ENCODE peak calls at places on chromosome 1, in five cellular contexts. X, H, L, K and D are unnamed samples.

GRCh38 chr1:42735056-42735455 is 5.0 kb downstream of the CLDN19 start:
- DNase-seq in X (no peak), H (no peak), L (no peak), K (no peak), D (no peak)

GRCh38 chr1:162470216-162470615 is 27.4 kb upstream of the UHMK1 start:
- DNase-seq in X (no peak), H (no peak), K (no peak), L (no peak), D (no peak)

GRCh38 chr1:193221641-193222040 is 35.2 kb upstream of the B3GALT2 start:
- DNase-seq in K (no peak), L (no peak), H (no peak), X (no peak), D (no peak)

GRCh38 chr1:205014772-205015171 is 28.2 kb upstream of the CNTN2 start:
- DNase-seq in X (no peak), L (no peak), H (no peak), K (no peak), D (no peak)

GRCh38 chr1:31120783-31121180 is 55.3 kb upstream of the PUM1 start:
- DNase-seq in L (no peak), X (no peak), K (no peak), H (no peak), D (no peak)

GRCh38 chr1:180785306-180785705 is 127.4 kb upstream of the KIAA1614 start:
- DNase-seq in X (no peak), L (no peak), K (no peak), H (no peak), D (no peak)

GRCh38 chr1:182971219-182971618 is 18.3 kb upstream of the SHCBP1L start:
- DNase-seq in K (no peak), L (no peak), X (no peak), H (no peak), D (no peak)

GRCh38 chr1:97461782-97462181 is 459.1 kb downstream of the DPYD start:
- DNase-seq in L (no peak), H (peak), K (no peak), X (no peak), D (peak)

GRCh38 chr1:27298632-27299384 is 23.2 kb upstream of the TMEM222 start:
- DNase-seq in X (no peak), L (no peak), H (no peak), K (no peak), D (no peak)

GRCh38 chr1:55402117-55402516 is 187.0 kb upstream of the USP24 start:
- DNase-seq in K (no peak), H (no peak), X (no peak), L (no peak), D (no peak)

GRCh38 chr1:247966520-247967204 is 1.6 kb downstream of the OR2AK2 start:
- DNase-seq in H (peak), L (no peak), K (no peak), X (no peak), D (no peak)

GRCh38 chr1:58883888-58884482 is 100.1 kb upstream of the JUN start:
- DNase-seq in K (no peak), H (no peak), X (no peak), L (peak), D (peak)

GRCh38 chr1:77545970-77546369 is 136.5 kb downstream of the ZZZ3 start:
- DNase-seq in X (no peak), H (no peak), K (no peak), L (no peak), D (no peak)

GRCh38 chr1:156608036-156608674 is 6.9 kb upstream of the GPATCH4 start:
- DNase-seq in H (peak), L (peak), X (peak), K (peak), D (peak)

GRCh38 chr1:76925825-76926224 is 58.5 kb downstream of the ST6GALNAC5 start:
- DNase-seq in H (no peak), X (no peak), K (no peak), L (no peak), D (no peak)

GRCh38 chr1:51192213-51192843 is 43.7 kb upstream of the RNF11 start:
- DNase-seq in H (no peak), X (peak), L (peak), K (peak), D (peak)

GRCh38 chr1:246527402-246528088 is 20.5 kb upstream of the SMYD3 start:
- DNase-seq in H (no peak), K (no peak), L (no peak), X (no peak), D (peak)

GRCh38 chr1:180433873-180434272 is 68.5 kb downstream of the ACBD6 start:
- DNase-seq in L (no peak), K (no peak), X (no peak), H (no peak), D (no peak)

GRCh38 chr1:222817529-222817928 is 2.7 kb downstream of the DISP1 start:
- DNase-seq in K (peak), L (peak), X (peak), H (no peak), D (peak)

GRCh38 chr1:222815367-222815765 is 527 bp downstream of the DISP1 start:
- DNase-seq in H (no peak), L (no peak), K (no peak), X (peak), D (no peak)

GRCh38 chr1:222811671-222812070 is 3.2 kb upstream of the DISP1 start:
- DNase-seq in H (no peak), X (no peak), K (no peak), L (no peak), D (no peak)

GRCh38 chr1:222814536-222815366 is at the start of gene DISP1:
- DNase-seq in H (peak), K (peak), X (peak), L (peak), D (peak)

DNA sequence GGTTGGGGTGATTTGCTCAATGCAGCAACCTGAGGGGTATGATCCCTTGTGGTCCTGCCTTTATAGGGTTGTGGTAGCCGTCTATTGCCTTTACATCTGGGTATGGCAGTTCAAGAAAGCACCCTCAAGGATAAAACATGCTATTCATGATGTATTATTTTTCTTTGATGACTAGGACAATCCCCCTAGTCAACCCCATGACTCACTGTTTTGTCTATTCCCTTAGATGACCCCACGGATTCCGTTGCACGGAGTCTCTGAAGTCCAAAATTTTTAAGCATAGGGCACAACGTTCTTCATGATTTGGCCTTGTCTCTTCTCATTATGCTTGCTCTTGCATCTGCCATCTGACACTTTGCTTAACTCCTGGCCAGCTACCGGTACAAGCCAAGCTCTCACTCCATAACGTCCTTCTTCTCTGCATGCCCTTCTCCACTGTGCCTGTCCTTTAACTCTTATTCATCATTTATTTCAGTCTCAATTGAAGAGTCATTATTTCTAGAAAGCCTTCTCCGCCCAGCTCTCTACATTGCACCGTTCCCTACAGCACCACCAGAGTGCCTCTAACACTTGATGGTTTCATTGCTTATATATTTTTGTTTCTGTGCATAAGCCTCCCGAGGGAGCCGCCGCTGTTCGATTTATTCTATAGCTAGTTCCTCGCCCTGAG is 838 bp upstream of the DISP1 start:
- DNase-seq in H (no peak), L (no peak), K (no peak), X (no peak), D (no peak)
- TF ChIP-seq MAX in H (no peak), L (no peak), K (no peak), X (no peak), D (no peak)

DNA sequence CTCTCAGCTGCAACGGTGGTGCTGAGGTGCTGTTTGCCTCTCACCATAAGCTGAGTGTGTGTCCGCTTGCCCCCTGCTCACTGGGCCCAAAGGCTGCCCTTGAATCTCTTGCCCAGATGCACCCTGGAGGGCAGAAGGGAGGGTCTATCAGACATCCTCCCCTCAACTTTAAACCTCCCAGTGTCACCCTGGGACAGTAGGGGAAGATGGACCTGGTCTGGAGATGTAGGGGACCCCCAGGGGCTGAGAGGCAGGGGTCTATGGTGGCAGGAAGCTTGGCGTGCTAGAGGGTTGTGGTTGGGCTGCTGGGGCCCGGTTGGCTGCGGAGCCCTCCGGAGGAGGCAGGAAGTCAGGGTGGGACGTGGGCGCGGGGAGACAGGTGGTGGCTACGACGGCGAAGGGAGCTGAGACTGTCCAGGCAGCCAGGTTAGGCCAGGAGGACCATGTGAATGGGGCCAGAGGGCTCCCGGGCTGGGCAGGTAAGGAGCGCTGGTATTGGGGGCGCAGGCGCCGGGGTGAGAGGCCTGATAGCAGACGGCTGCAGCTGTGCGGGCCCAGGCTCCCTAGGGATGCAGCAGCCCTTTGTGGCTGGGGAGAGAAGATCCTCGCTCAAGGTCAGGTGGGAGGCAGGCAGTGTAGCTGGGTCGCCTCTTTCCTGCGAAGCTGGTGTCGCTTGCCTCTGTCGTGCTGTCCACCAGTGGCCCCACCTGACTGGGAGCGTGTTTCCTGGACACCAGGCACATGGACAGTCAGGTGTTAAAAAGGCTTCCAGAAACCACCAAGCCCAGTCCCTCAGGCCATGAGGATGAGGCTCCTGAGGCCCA is at the start of gene LCK:
- DNase-seq in H (no peak), K (no peak), X (no peak), L (no peak), D (no peak)
- H3K4me3 ChIP-seq in H (peak), K (no peak), X (no peak), L (no peak), D (no peak)

DNA sequence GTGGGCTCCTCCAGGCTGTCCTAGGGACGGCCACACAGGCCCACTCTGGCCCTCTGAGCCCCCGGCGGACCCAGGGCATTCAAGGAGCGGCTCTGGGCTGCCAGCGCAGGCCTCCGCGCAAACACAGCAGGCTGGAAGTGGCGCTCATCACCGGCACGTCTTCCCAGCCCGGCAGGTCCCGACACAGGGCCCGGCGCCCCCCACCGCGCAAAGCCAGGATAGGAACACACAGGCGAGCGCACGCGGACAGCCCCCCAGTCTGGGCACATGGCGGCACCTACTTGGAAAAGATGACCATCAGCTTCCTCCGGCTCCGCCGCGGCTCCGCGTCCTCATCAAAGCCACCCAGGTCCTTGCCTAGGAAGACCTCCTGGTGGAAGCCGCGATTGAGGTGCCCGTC is 3.6 kb downstream of the SDF4 start:
- DNase-seq in K (no peak), H (no peak), L (no peak), X (no peak), D (no peak)
- TF ChIP-seq CTCF in K (no peak), H (no peak), L (no peak), X (no peak), D (no peak)

GRCh38 chr1:119000371-119001180 is 12.4 kb upstream of the TBX15 start:
- DNase-seq in X (no peak), K (no peak), H (no peak), L (no peak), D (no peak)
- TF ChIP-seq MAX in X (no peak), K (no peak), H (no peak), L (no peak), D (no peak)

GRCh38 chr1:54168206-54168965 is 15.6 kb upstream of the CDCP2 start:
- DNase-seq in X (no peak), K (no peak), H (no peak), L (no peak), D (no peak)

GRCh38 chr1:54163573-54163972 is 10.8 kb upstream of the CDCP2 start:
- DNase-seq in X (no peak), L (no peak), H (no peak), K (no peak), D (no peak)

GRCh38 chr1:54167422-54168139 is 14.8 kb upstream of the CDCP2 start:
- DNase-seq in K (no peak), L (no peak), X (no peak), H (no peak), D (no peak)

GRCh38 chr1:54163051-54163450 is 10.3 kb upstream of the CDCP2 start:
- DNase-seq in K (no peak), H (no peak), L (no peak), X (no peak), D (no peak)

GRCh38 chr1:54165146-54165545 is 12.3 kb upstream of the CDCP2 start:
- DNase-seq in X (no peak), K (no peak), H (no peak), L (no peak), D (no peak)
- H3K4me3 ChIP-seq in X (no peak), K (no peak), H (no peak), L (no peak), D (no peak)

GRCh38 chr1:169699769-169700168 is 11.7 kb downstream of the SELL start:
- DNase-seq in L (no peak), H (no peak), K (no peak), X (no peak), D (no peak)
- TF ChIP-seq CTCF in L (no peak), H (no peak), K (peak), X (no peak), D (no peak)

GRCh38 chr1:199113265-199113869 is 474.5 kb downstream of the PTPRC start:
- DNase-seq in X (peak), H (peak), L (peak), K (peak), D (peak)
- TF ChIP-seq MAX in X (no peak), H (no peak), L (no peak), K (no peak), D (no peak)

DNA sequence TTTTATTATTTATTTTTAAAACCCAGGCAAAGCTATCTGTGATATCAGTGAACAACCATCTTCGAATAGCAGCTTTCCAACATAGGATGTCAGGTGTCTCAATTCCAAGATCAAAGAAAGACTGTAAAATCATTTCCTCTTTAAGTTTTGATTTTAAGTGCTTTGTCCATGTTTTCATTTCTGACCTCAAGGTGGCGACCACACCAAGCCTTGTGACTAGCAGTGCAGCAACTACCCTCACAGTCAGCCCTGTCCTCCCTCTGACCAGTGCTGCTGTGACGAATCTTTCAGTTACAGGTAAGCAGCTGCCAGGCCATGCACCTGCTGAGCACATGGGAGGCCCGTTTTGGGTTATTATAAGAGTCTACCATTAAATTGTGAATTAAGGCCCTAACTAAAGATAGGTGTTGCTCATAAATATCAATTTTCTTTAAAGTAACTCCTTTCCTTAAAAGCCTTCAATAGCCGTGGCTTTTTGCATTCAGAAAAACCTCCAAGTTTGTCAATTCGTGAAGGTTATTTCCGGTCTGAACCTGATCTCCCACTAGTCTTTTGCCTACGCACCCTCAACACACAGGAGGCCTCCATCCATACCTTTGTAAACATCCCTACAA is 117.0 kb downstream of the CD247 start:
- DNase-seq in X (peak), K (peak), H (peak), L (peak), D (peak)
- H3K4me3 ChIP-seq in X (no peak), K (no peak), H (no peak), L (no peak), D (no peak)